ENCODE peak calls at places on chromosome 6, in six cellular contexts. W is transverse colon, J is stomach, Z is GM23338, G is spleen, O is vagina. M is an unnamed sample.

GRCh38 chr6:83055366-83055964 is 10.2 kb downstream of the UBE3D start:
- DNase-seq in G (no peak), Z (peak), O (no peak), W (peak), J (peak), M (no peak)

GRCh38 chr6:74447013-74447412 is 751.0 kb downstream of the CD109 start:
- DNase-seq in W (no peak), O (no peak), J (no peak), Z (no peak), G (no peak), M (no peak)

GRCh38 chr6:28758046-28758817 is 165.6 kb downstream of the TRIM27 start:
- DNase-seq in W (no peak), O (no peak), Z (peak), J (no peak), G (no peak), M (no peak)

GRCh38 chr6:36977470-36977941 is 8.5 kb downstream of the MTCH1 start:
- DNase-seq in J (no peak), W (no peak), Z (peak), O (no peak), G (peak), M (no peak)

GRCh38 chr6:30857537-30857936 is 26.8 kb upstream of the DDR1 start:
- DNase-seq in J (no peak), O (no peak), Z (no peak), W (no peak), G (no peak), M (no peak)

GRCh38 chr6:166307082-166307980 is 861 bp downstream of the PRR18 start:
- DNase-seq in Z (peak), G (peak), J (no peak), W (no peak), O (no peak), M (no peak)

GRCh38 chr6:39927159-39927558 is 7.1 kb downstream of the MOCS1 start:
- DNase-seq in Z (no peak), O (no peak), G (no peak), J (no peak), W (no peak), M (no peak)

GRCh38 chr6:159042003-159042823 is 2.6 kb downstream of the TAGAP start:
- DNase-seq in W (peak), O (no peak), G (peak), Z (peak), J (peak), M (peak)

GRCh38 chr6:24428615-24429014 is 25.9 kb downstream of the MRS2 start:
- DNase-seq in W (no peak), G (no peak), J (no peak), O (no peak), Z (no peak), M (no peak)

GRCh38 chr6:45946887-45947286 is 68.8 kb downstream of the CLIC5 start:
- DNase-seq in J (no peak), O (no peak), W (no peak), Z (no peak), G (no peak), M (no peak)

GRCh38 chr6:108476381-108476780 is 84.3 kb upstream of the FOXO3 start:
- DNase-seq in J (no peak), Z (no peak), W (no peak), G (no peak), O (no peak), M (no peak)

GRCh38 chr6:131819507-131820228 is 11.8 kb downstream of the ENPP1 start:
- DNase-seq in G (no peak), W (no peak), Z (no peak), O (no peak), J (no peak), M (no peak)

GRCh38 chr6:170449835-170450753 is 103.0 kb downstream of the PSMB1 start:
- DNase-seq in W (no peak), Z (no peak), J (no peak), G (peak), O (no peak), M (no peak)

GRCh38 chr6:67558985-67559384 is 1076.1 kb upstream of the ADGRB3 start:
- DNase-seq in G (no peak), O (no peak), W (no peak), J (no peak), Z (no peak), M (no peak)

GRCh38 chr6:38058022-38058421 is 238.5 kb downstream of the ZFAND3 start:
- DNase-seq in J (no peak), W (no peak), O (no peak), Z (no peak), G (no peak), M (no peak)

GRCh38 chr6:53306819-53307347 is 41.9 kb downstream of the ELOVL5 start:
- DNase-seq in Z (no peak), O (no peak), J (no peak), G (no peak), W (no peak), M (no peak)

GRCh38 chr6:130961148-130961547 is 101.9 kb downstream of the EPB41L2 start:
- DNase-seq in W (no peak), O (no peak), G (no peak), J (no peak), Z (no peak), M (no peak)

GRCh38 chr6:36024154-36024760 is at the start of gene SLC26A8:
- DNase-seq in G (peak), O (no peak), W (no peak), J (no peak), Z (peak), M (no peak)

GRCh38 chr6:75409928-75410327 is 83.7 kb downstream of the FILIP1 start:
- DNase-seq in Z (no peak), J (no peak), O (no peak), W (no peak), G (no peak), M (no peak)

GRCh38 chr6:85078071-85078470 is 313.7 kb upstream of the TBX18 start:
- DNase-seq in O (no peak), G (no peak), J (no peak), Z (no peak), W (no peak), M (no peak)

GRCh38 chr6:102759415-102759814 is 1365.9 kb downstream of the GRIK2 start:
- DNase-seq in J (no peak), G (no peak), O (no peak), Z (no peak), W (no peak), M (no peak)

GRCh38 chr6:170177383-170178265 is 113.3 kb downstream of the DLL1 start:
- DNase-seq in O (peak), Z (no peak), G (peak), J (peak), W (no peak), M (no peak)

DNA sequence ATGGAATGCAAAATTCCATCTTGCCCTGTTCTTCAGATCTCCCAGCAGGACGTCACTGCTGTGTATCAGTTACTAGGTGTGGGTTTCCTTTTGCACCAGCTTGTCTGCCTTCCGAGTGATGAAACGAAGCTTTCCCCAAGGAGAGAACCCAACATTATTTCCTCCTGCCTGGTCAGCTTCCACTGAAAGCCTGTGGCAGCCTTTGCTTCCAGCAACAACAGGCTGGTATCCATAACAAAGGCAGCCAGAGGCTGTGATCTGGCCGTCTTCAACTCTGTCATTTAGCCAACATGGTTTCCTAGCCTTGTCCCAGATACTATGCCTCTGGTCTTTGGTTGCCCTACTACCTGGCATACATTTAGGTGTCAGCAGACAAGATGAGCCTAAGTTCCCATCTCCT is 78.8 kb upstream of the HEY2 start:
- DNase-seq in G (no peak), J (no peak), Z (peak), O (no peak), W (no peak), M (no peak)
- TF ChIP-seq POLR2AphosphoS5 in G (no peak), J (no peak), Z (no peak), O (no peak), W (no peak), M (no peak)

GRCh38 chr6:138227316-138227781 is 9.1 kb upstream of the PBOV1 start:
- DNase-seq in Z (no peak), J (peak), W (peak), O (no peak), G (no peak), M (no peak)
- TF ChIP-seq CTCF in Z (no peak), J (no peak), W (no peak), O (no peak), G (no peak), M (no peak)

GRCh38 chr6:3724451-3725144 is 26.9 kb downstream of the PXDC1 start:
- DNase-seq in W (no peak), O (no peak), J (no peak), G (peak), Z (no peak), M (no peak)
- H3K27ac ChIP-seq in W (no peak), O (no peak), J (no peak), G (no peak), Z (no peak), M (no peak)

GRCh38 chr6:2781685-2782355 is 16.6 kb downstream of the WRNIP1 start:
- DNase-seq in Z (no peak), G (no peak), W (no peak), J (no peak), O (no peak), M (no peak)
- TF ChIP-seq POLR2AphosphoS5 in Z (no peak), G (no peak), W (no peak), J (no peak), O (no peak), M (no peak)

GRCh38 chr6:95768539-95768938 is 191.2 kb downstream of the MANEA start:
- DNase-seq in O (no peak), W (peak), G (no peak), Z (peak), J (peak), M (no peak)
- TF ChIP-seq CTCF in O (no peak), W (no peak), G (no peak), Z (peak), J (peak), M (no peak)

GRCh38 chr6:11098009-11098408 is 4.4 kb downstream of the SMIM13 start:
- DNase-seq in O (no peak), G (no peak), Z (no peak), J (no peak), W (no peak), M (no peak)

GRCh38 chr6:11094411-11094851 is 797 bp downstream of the SMIM13 start:
- DNase-seq in G (peak), Z (peak), J (peak), O (no peak), W (peak), M (no peak)

GRCh38 chr6:11097476-11097875 is 3.8 kb downstream of the SMIM13 start:
- DNase-seq in Z (no peak), O (no peak), W (no peak), G (no peak), J (no peak), M (peak)

GRCh38 chr6:11093591-11094410 is at the start of gene SMIM13:
- DNase-seq in O (no peak), Z (peak), G (peak), J (peak), W (peak), M (peak)

GRCh38 chr6:11096109-11096508 is 2.5 kb downstream of the SMIM13 start:
- DNase-seq in Z (peak), O (no peak), W (peak), J (no peak), G (no peak), M (peak)
- H3K27ac ChIP-seq in Z (no peak), O (peak), W (no peak), J (no peak), G (no peak), M (no peak)

DNA sequence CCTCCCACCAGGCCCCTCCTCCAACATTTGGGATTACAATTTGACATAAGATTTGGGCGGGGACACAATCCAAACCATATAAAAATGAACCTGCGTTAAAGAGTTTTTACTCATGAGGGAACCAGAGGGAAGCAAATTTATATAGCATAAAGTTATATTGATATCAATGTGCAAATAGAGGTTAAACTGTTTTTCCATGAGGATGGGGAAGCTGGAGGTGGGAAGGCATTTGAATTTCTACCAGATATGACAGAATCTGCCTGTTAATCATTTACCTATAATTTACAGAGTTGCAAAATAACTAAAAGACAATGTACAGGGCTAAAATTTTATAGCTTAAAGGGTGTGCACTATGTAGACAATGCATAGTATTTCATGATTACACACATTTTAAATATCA is 322.0 kb upstream of the FKBP1C start:
- DNase-seq in Z (no peak), W (no peak), J (no peak), O (no peak), G (no peak), M (no peak)
- TF ChIP-seq POLR2AphosphoS5 in Z (no peak), W (no peak), J (no peak), O (no peak), G (no peak), M (no peak)

DNA sequence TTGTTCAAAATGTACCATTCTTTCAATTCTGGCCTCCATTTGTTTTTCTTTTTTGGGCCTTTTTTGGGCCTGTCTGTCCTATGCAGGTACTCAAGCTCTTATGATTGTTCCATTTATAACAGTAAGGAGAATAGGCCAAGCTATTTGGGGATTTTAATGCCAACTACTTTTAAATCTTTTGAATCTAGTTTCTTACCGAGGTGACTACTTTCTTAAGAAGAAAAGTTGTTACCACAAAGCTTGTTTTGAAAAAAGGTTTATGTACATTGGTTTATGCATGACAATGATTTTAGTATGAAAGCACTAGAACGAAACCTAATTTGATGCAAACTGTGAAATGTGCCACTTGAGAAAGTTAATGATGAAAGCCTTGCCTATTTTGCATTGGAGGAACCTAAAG is 98.3 kb upstream of the MTHFD1L start:
- DNase-seq in J (no peak), Z (no peak), G (no peak), W (no peak), O (no peak), M (no peak)
- TF ChIP-seq CTCF in J (no peak), Z (no peak), G (no peak), W (no peak), O (no peak), M (no peak)

M was measured in HL-60.